ENCODE peak calls at places on chromosomes 6 and 20, in ten cellular contexts. X is psoas muscle; J is progenitor cell of endocrine pancreas; E is activated CD8-positive, alpha-beta T cell treated with anti-CD3 and anti-CD28 coated beads for 36 hours; W is astrocyte of the spinal cord; M is kidney epithelial cell; I is fibroblast of lung; S is bronchial epithelial cell; K is mammary epithelial cell; C is RWPE1. D is an unnamed sample.

GRCh38 chr6:46772754-46773153 is 20.4 kb upstream of the MEP1A start:
- DNase-seq in J (no peak), S (no peak), W (no peak), X (no peak), K (no peak), C (no peak), M (no peak), E (no peak), I (no peak), D (peak; percentile 89)

GRCh38 chr20:37681384-37681977 is 12.3 kb upstream of the CTNNBL1 start:
- DNase-seq in K (no peak), J (no peak), C (no peak), I (no peak), E (no peak), W (no peak), X (no peak), M (no peak), S (no peak), D (no peak)

GRCh38 chr6:120584111-120584760 is 750.0 kb downstream of the TBC1D32 start:
- DNase-seq in W (no peak), E (no peak), I (no peak), X (no peak), K (no peak), J (no peak), S (no peak), C (no peak), M (no peak), D (no peak)

GRCh38 chr6:8679823-8680222 is 244.5 kb upstream of the SLC35B3 start:
- DNase-seq in K (no peak), W (no peak), I (no peak), J (no peak), E (no peak), X (no peak), M (no peak), C (no peak), S (no peak), D (no peak)

GRCh38 chr6:167470101-167470835 is 145.4 kb downstream of the TTLL2 start:
- DNase-seq in W (no peak), C (no peak), S (no peak), M (no peak), E (no peak), J (no peak), X (no peak), I (no peak), K (no peak), D (no peak)

GRCh38 chr6:111377558-111378120 is 105.4 kb downstream of the REV3L start:
- DNase-seq in S (no peak), W (peak; percentile 21), E (no peak), M (no peak), J (no peak), C (no peak), X (no peak), K (no peak), I (no peak), D (no peak)

GRCh38 chr6:15336905-15337583 is 91.2 kb downstream of the JARID2 start:
- DNase-seq in E (no peak), X (no peak), C (no peak), K (no peak), W (no peak), I (no peak), S (no peak), J (no peak), M (no peak), D (no peak)

GRCh38 chr20:48209102-48209501 is 423.8 kb upstream of the SULF2 start:
- DNase-seq in M (no peak), W (no peak), S (no peak), I (no peak), J (no peak), E (no peak), K (no peak), C (no peak), X (no peak), D (no peak)

GRCh38 chr6:139114741-139115140 is 20.1 kb upstream of the HECA start:
- DNase-seq in X (no peak), I (no peak), S (no peak), C (no peak), E (no peak), W (no peak), K (no peak), M (no peak), J (no peak), D (no peak)

GRCh38 chr20:39706089-39706721 is 744.1 kb downstream of the DHX35 start:
- DNase-seq in W (peak; percentile 33), X (no peak), I (no peak), C (no peak), J (no peak), E (no peak), K (no peak), M (no peak), S (no peak), D (no peak)

GRCh38 chr6:75463896-75464295 is 29.7 kb downstream of the FILIP1 start:
- DNase-seq in E (no peak), S (no peak), M (no peak), I (no peak), X (no peak), K (no peak), C (no peak), J (no peak), W (no peak), D (no peak)

GRCh38 chr6:69974193-69974592 is 107.8 kb downstream of the COL19A1 start:
- DNase-seq in J (no peak), E (no peak), M (peak; percentile 65), K (peak; percentile 54), I (peak; percentile 43), C (peak; percentile 21), X (no peak), S (peak; percentile 96), W (no peak), D (no peak)

GRCh38 chr20:61733216-61733615 is 332.5 kb downstream of the TAF4 start:
- DNase-seq in S (no peak), M (no peak), E (no peak), X (peak; percentile 25), K (no peak), W (no peak), I (no peak), C (no peak), J (no peak), D (peak; percentile 23)
- TF ChIP-seq CTCF in S (no peak), M (no peak), E (no peak), X (no peak), K (no peak), W (no peak), I (no peak), C (no peak), J (no peak), D (no peak)

GRCh38 chr6:13378669-13379590 is 50.6 kb upstream of the TBC1D7 start:
- DNase-seq in M (no peak), C (no peak), X (no peak), K (no peak), E (no peak), W (no peak), J (no peak), S (no peak), I (no peak), D (no peak)

GRCh38 chr6:13384506-13384905 is 56.2 kb upstream of the TBC1D7 start:
- DNase-seq in C (no peak), J (no peak), I (no peak), S (no peak), K (no peak), X (no peak), W (no peak), M (no peak), E (no peak), D (no peak)

GRCh38 chr6:13380761-13381160 is 52.4 kb upstream of the TBC1D7 start:
- DNase-seq in K (no peak), M (no peak), X (no peak), J (no peak), I (no peak), S (no peak), C (no peak), W (no peak), E (no peak), D (no peak)

GRCh38 chr6:13384966-13385365 is 56.6 kb upstream of the TBC1D7 start:
- DNase-seq in S (no peak), J (no peak), X (no peak), I (no peak), W (no peak), M (no peak), C (no peak), K (no peak), E (no peak), D (no peak)

GRCh38 chr6:13383280-13384163 is 55.2 kb upstream of the TBC1D7 start:
- DNase-seq in E (peak; percentile 41), K (peak; percentile 69), W (no peak), X (no peak), C (no peak), S (peak; percentile 85), M (no peak), I (peak; percentile 68), J (no peak), D (no peak)
- TF ChIP-seq CTCF in E (no peak), K (peak; percentile 42), W (peak; percentile 7), X (peak; percentile 32), C (no peak), S (peak; percentile 30), M (no peak), I (no peak), J (no peak), D (peak; percentile 54)

DNA sequence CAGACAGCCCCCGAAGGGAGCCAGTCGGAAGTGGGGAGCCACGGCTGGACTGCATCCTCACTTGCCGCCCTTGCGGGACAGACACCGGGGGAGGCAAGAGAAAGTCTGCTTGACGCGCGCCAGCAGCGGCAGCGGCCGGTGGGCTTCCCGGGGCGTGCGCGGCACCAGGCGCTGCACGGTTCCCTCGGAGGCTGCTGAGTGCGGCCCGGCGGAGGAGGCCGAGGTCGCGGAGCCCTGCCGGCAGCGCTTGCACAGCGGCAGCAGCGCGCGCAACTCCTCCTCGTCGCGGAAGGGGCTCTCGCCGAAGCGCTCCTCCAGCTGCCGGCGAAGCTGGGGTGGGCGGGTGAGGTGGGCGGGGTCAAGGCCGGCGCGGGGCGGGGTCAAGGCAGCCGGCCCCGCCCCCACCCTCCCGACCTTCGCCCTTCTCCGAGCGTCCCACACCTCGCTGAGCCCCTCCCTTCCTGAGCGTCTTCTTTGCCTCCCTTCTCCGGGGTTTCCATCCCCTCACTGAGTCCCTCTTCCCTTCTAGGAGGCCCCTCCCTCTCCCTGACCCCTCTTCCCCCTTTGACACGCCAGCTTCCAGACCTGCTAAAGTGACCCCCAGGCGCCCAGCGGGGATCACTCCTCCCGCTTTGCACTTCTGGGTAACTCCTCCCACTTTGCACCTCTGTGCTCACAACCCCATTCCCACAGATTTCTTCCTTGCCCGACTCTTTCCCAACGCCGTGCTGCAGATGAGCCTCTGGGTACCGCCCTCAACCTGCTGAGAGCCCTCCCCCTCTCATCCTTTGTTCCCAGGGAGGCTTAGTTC is 8.8 kb downstream of the DUSP15 start:
- DNase-seq in I (peak; percentile 39), J (peak; percentile 85), X (peak; percentile 76), M (no peak), C (peak; percentile 92), S (peak; percentile 19), E (peak; percentile 78), W (no peak), K (peak; percentile 32), D (peak; percentile 44)
- TF ChIP-seq CTCF in I (no peak), J (peak; percentile 15), X (no peak), M (no peak), C (no peak), S (no peak), E (no peak), W (no peak), K (no peak), D (no peak)

DNA sequence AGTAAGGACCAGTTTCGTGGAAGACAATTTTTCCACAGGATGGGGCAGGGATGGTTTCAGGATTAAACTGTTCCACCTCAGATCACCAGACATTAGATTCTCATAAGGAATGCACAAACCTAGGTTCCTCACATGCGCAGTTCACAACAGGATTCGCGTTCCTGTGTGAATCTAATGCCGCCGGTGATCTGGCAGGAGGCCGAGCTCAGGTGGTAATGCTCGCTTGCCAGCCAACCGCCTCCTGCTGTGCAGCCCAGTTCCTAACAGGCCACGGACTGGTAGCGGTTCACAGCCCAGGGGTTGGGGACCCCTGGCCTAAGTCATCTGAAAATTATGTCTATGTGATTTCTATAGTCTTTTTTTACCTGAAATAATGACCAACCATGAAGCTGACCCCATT is 217.5 kb downstream of the TMEM200A start:
- DNase-seq in S (no peak), C (no peak), J (no peak), X (no peak), K (no peak), I (no peak), M (no peak), W (no peak), E (no peak), D (no peak)
- TF ChIP-seq CTCF in S (no peak), C (no peak), J (no peak), X (no peak), K (no peak), I (no peak), M (no peak), W (no peak), E (no peak), D (no peak)

D was measured in CD14-positive monocyte.